ENCODE peak calls at places on chromosomes 2 and 18, in ten cellular contexts. Y, Q, E, T, H, I, O, X, J and A are unnamed samples.

GRCh38 chr18:49340446-49340845 is 120.0 kb downstream of the DYM start:
- DNase-seq in Y (no peak), Q (peak), E (no peak), T (peak), H (no peak), I (no peak), O (no peak), X (peak), J (no peak), A (no peak)

GRCh38 chr18:3663870-3664512 is 214.0 kb downstream of the TGIF1 start:
- DNase-seq in Y (no peak), Q (no peak), E (no peak), T (no peak), H (no peak), I (no peak), O (no peak), X (no peak), J (no peak), A (no peak)

GRCh38 chr2:164657129-164657528 is 35.8 kb upstream of the GRB14 start:
- DNase-seq in Y (no peak), Q (peak), E (no peak), T (peak), H (no peak), I (no peak), O (no peak), X (peak), J (no peak), A (no peak)

GRCh38 chr2:44974064-44974715 is 32.7 kb downstream of the SIX3 start:
- DNase-seq in Y (peak), Q (peak), E (no peak), T (no peak), H (no peak), I (no peak), O (peak), X (peak), J (no peak), A (peak)

GRCh38 chr2:207823865-207824264 is 54.2 kb upstream of the FZD5 start:
- DNase-seq in Y (no peak), Q (no peak), E (no peak), T (no peak), H (no peak), I (no peak), O (no peak), X (no peak), J (no peak), A (peak)

GRCh38 chr2:191166111-191166755 is 15.4 kb upstream of the STAT4 start:
- DNase-seq in Y (peak), Q (peak), E (no peak), T (peak), H (no peak), I (no peak), O (no peak), X (peak), J (no peak), A (peak)

GRCh38 chr2:159797468-159798375 is at the start of gene CD302:
- DNase-seq in Y (peak), Q (peak), E (peak), T (peak), H (peak), I (no peak), O (peak), X (peak), J (no peak), A (no peak)

GRCh38 chr18:8730080-8730827 is 24.9 kb downstream of the MTCL1 start:
- DNase-seq in Y (no peak), Q (peak), E (peak), T (peak), H (no peak), I (no peak), O (peak), X (peak), J (no peak), A (no peak)

GRCh38 chr2:128322651-128323491 is 4.2 kb upstream of the HS6ST1 start:
- DNase-seq in Y (no peak), Q (no peak), E (no peak), T (no peak), H (no peak), I (no peak), O (peak), X (no peak), J (no peak), A (no peak)